ENCODE peak calls at places on chromosomes 5 and 9, in four cellular contexts. F is GM12878, C is K562, E is HepG2. U is an unnamed sample.

GRCh38 chr5:168155585-168155984 is 135.9 kb upstream of the WWC1 start:
- DNase-seq in E (no peak), F (no peak), C (no peak), U (no peak)

GRCh38 chr9:38372685-38373619 is 19.6 kb upstream of the ALDH1B1 start:
- DNase-seq in F (no peak), E (no peak), C (no peak), U (no peak)

GRCh38 chr9:73081979-73082657 is 69.5 kb upstream of the ANXA1 start:
- DNase-seq in E (peak), C (peak), F (no peak), U (peak)

GRCh38 chr5:44225231-44226160 is 163.7 kb downstream of the FGF10 start:
- DNase-seq in E (no peak), F (no peak), C (no peak), U (no peak)

GRCh38 chr9:16100596-16101091 is 547.8 kb downstream of the CCDC171 start:
- DNase-seq in F (no peak), C (no peak), E (no peak), U (no peak)

GRCh38 chr9:130451509-130452388 is 7.0 kb downstream of the ASS1 start:
- DNase-seq in E (peak), C (peak), F (no peak), U (peak)

GRCh38 chr5:112532654-112533314 is 113.7 kb upstream of the EPB41L4A start:
- DNase-seq in C (no peak), F (no peak), E (no peak), U (no peak)

GRCh38 chr9:87292449-87293191 is 205.0 kb upstream of the DAPK1 start:
- DNase-seq in C (no peak), F (no peak), E (no peak), U (no peak)

GRCh38 chr5:50672663-50673062 is 6.2 kb downstream of the PARP8 start:
- DNase-seq in C (no peak), E (no peak), F (no peak), U (no peak)

GRCh38 chr9:113154471-113154870 is 3.7 kb downstream of the SLC31A2 start:
- DNase-seq in F (no peak), C (no peak), E (no peak), U (no peak)

GRCh38 chr9:136619742-136620440 is 42.8 kb upstream of the EGFL7 start:
- DNase-seq in C (no peak), E (peak), F (no peak), U (no peak)

GRCh38 chr5:125541085-125541484 is 794.6 kb upstream of the ZNF608 start:
- DNase-seq in F (no peak), E (no peak), C (no peak), U (no peak)

GRCh38 chr5:54634089-54634488 is 116.5 kb downstream of the SNX18 start:
- DNase-seq in F (no peak), C (no peak), E (no peak), U (no peak)

GRCh38 chr9:109856785-109857184 is 76.8 kb downstream of the PALM2AKAP2 start:
- DNase-seq in F (no peak), C (peak), E (no peak), U (peak)

GRCh38 chr9:70441622-70442021 is 27.2 kb upstream of the KLF9 start:
- DNase-seq in F (no peak), E (peak), C (no peak), U (no peak)

GRCh38 chr9:36250079-36250478 is 8.2 kb downstream of the GNE start:
- DNase-seq in F (no peak), C (no peak), E (no peak), U (no peak)

GRCh38 chr5:180718810-180719453 is 20.9 kb downstream of the OR2Y1 start:
- DNase-seq in F (no peak), E (peak), C (peak), U (peak)

GRCh38 chr9:117434568-117434967 is 19.7 kb upstream of the ASTN2 start:
- DNase-seq in C (no peak), F (no peak), E (no peak), U (no peak)

GRCh38 chr9:134537891-134538520 is 103.6 kb upstream of the COL5A1 start:
- DNase-seq in C (no peak), F (no peak), E (no peak), U (no peak)

GRCh38 chr5:68217476-68217984 is 2.0 kb downstream of the PIK3R1 start:
- DNase-seq in C (no peak), F (no peak), E (no peak), U (no peak)

GRCh38 chr9:100213730-100214477 is 114.9 kb downstream of the INVS start:
- DNase-seq in E (no peak), C (peak), F (no peak), U (no peak)

GRCh38 chr9:20903214-20903613 is 128.2 kb downstream of the HACD4 start:
- DNase-seq in C (no peak), E (peak), F (no peak), U (no peak)

GRCh38 chr9:20904995-20905394 is 126.4 kb downstream of the HACD4 start:
- DNase-seq in E (no peak), C (no peak), F (no peak), U (no peak)

DNA sequence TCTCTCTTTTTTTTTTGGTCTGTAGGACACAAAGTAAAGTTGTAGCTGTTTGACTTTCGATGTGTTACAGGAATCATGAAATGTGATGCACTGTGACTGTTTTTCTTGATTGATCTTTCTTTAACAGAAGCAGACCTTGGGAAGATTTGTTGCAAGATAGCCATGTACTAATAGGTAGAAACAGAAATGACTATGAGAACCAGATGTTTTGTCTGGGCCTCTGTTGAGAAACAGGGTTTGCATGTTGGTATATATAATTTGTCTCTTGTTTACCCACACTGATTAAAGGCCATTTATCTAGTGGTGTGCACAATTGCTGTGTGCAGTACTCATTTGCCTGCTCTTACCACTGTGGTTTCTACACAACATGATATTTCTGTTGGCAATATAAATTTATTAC is 125.1 kb downstream of the HACD4 start:
- DNase-seq in F (no peak), C (no peak), E (no peak), U (no peak)
- TF ChIP-seq BHLHE40 in F (no peak), C (no peak), E (no peak), U (no peak)

DNA sequence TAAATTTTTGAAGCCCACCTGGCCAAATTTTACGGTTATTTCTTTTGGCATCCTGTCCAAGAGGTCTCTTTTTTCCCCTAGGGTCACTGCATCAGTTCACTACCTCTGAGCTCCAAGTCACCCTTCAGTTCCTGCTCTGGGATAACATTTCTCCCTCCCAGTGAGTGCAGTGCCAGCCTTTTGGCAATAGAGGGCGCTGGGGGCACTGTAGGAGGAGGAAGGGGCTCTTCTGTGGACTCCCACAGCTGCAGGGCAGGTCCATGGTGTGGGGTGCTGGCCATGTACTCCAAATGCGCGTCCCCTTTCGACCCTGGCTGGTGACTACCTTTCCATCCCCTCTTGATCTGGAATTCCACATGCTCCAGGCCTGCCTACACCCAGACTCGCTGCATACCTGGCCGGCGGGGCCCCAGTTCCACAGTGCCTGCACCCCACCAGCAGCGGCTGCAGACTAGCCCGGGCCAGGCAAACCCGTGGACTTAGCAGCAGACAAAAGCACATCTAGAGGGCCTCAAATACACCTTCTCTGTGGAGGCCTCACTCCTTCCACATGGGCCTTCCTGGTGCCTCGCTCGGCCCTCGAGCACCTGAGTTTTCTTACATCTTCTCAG is 20.3 kb upstream of the NINJ1 start:
- DNase-seq in E (peak), C (peak), F (no peak), U (peak)
- TF ChIP-seq TARDBP in E (no peak), C (no peak), F (no peak), U (no peak)

DNA sequence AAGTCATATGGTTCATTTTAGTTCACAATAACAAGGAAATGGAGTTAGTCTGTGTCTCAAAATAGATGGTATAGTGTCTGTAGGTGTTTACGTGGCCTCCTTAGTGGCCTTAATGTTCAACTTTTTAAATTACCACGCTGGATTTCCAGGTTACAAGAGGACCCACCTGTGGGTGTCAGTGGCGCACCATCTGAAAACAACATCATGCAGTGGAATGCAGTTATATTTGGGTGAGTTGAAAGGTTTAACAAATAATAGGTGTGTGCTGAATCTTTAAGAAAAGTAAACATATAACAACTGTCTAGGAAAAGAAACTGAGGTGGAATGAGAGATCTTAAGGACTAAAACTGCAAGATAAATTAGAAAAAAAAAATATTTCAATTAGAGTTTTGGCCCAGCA is 2.9 kb downstream of the UBE2B start:
- DNase-seq in F (no peak), E (no peak), C (no peak), U (no peak)
- TF ChIP-seq FOXK2 in F (no peak), E (no peak), C (no peak), U (no peak)

DNA sequence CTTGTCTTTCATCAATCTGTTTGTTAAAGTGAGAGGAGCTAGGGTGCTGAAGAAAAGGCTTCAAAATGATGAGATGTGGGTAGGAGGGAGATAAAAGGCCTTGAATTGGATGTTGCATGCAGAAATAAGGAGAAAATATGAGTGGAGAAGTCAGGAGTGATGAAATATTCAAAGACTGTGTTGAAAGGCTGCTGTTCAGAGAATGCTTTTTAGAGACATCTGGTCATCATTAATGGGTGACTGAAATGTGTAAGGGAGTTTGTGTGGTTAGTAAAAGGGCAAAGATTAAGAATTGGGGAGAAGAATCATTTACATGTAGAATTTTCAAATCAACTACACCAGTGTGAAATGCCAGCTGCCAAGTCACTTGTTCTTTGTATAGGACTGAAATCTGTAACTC is 383.9 kb downstream of the MAT2B start:
- DNase-seq in F (no peak), E (no peak), C (no peak), U (no peak)
- TF ChIP-seq BHLHE40 in F (no peak), E (no peak), C (no peak), U (no peak)

DNA sequence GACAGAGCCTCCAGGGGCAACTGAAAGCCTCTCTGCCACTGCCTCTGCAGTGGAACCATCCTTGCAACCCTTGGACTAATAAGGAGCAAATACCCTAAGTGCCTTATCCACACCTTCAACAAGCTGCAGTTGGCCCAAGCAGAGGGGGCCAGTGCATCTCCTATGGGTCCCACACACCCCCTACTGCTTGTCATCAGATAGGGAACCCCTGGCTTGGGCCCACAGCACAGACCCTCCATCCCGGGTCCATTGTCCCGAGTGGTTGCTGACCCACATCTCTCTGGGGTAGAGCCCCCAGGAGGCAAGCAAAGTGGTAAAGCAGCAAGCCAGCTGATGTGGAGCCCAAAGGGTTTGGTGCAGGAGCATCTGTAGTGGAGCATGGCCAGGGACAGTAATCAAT is 119.5 kb downstream of the PJA2 start:
- DNase-seq in E (no peak), C (no peak), F (no peak), U (no peak)
- TF ChIP-seq TARDBP in E (no peak), C (no peak), F (no peak), U (no peak)

DNA sequence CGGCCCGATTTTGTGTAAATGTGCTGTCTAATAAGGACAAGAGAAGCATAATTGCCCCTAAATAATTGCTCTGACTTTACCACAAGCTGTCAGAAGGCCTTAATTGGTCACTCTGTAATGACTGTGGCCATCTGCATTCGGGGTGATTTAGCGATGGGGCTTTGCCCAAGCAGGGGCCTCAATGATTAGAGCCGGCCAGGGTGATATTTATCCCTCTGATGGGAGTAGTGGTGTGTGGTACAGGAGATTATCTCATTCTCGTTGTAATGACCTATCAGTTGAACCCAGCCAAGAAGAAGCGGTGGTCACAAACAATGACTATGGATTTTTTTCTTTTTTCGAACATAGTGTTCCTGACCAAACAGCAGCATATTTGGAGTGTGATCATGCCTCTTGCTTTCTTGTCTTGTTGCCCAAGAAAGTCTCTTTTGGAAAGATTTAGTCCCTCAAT is 72.0 kb upstream of the SAP30L start:
- DNase-seq in C (peak), E (no peak), F (no peak), U (no peak)
- TF ChIP-seq FOXK2 in C (peak), E (no peak), F (no peak), U (no peak)

GRCh38 chr5:15693036-15693728 is 193.2 kb downstream of the FBXL7 start:
- DNase-seq in E (no peak), C (no peak), F (no peak), U (no peak)
- TF ChIP-seq BHLHE40 in E (no peak), C (no peak), F (no peak), U (no peak)

U was measured in HEK293T.